ENCODE peak calls at places on chromosomes 2 and 18, in six cellular contexts. M is NCI-H226, C is breast epithelium, O is activated T-cell treated with anti-CD3 and anti-CD28 coated beads for 1 hour, P is CMK, S is cerebellar cortex. I is an unnamed sample.

GRCh38 chr2:56227811-56228210 is 44.0 kb downstream of the CCDC85A start:
- DNase-seq in S (no peak), P (no peak), M (no peak), O (no peak), C (no peak), I (no peak)

GRCh38 chr2:8103085-8103708 is 578.7 kb upstream of the ID2 start:
- DNase-seq in C (no peak), O (no peak), P (no peak), M (no peak), S (no peak), I (no peak)

GRCh38 chr2:190407246-190407661 is 901 bp upstream of the MFSD6 start:
- DNase-seq in M (no peak), P (no peak), C (no peak), O (no peak), S (peak), I (peak)

GRCh38 chr2:18440141-18440605 is 120.3 kb downstream of the RDH14 start:
- DNase-seq in M (peak), P (no peak), O (no peak), C (no peak), S (no peak), I (no peak)

GRCh38 chr2:53994735-53995538 is 24.1 kb upstream of the PSME4 start:
- DNase-seq in M (no peak), P (peak), C (no peak), S (no peak), O (no peak), I (no peak)

GRCh38 chr2:157302492-157303099 is 23.0 kb downstream of the ERMN start:
- DNase-seq in P (no peak), C (no peak), S (peak), M (peak), O (no peak), I (peak)

GRCh38 chr18:37334494-37335125 is 231.0 kb downstream of the CELF4 start:
- DNase-seq in P (no peak), O (no peak), S (no peak), C (no peak), M (no peak), I (no peak)

GRCh38 chr2:143732931-143733330 is 603.7 kb downstream of the ARHGAP15 start:
- DNase-seq in O (no peak), S (peak), M (no peak), C (no peak), P (no peak), I (peak)

GRCh38 chr2:10527585-10527984 is 79.5 kb upstream of the ODC1 start:
- DNase-seq in O (no peak), C (no peak), P (no peak), S (no peak), M (no peak), I (no peak)

GRCh38 chr2:223050900-223051299 is 1.1 kb upstream of the KCNE4 start:
- DNase-seq in O (no peak), M (no peak), P (no peak), S (no peak), C (no peak), I (no peak)

GRCh38 chr2:98445708-98446577 is 1.3 kb downstream of the INPP4A start:
- DNase-seq in S (peak), O (no peak), C (no peak), M (no peak), P (no peak), I (peak)

GRCh38 chr2:24638568-24638967 is 147.5 kb downstream of the NCOA1 start:
- DNase-seq in O (no peak), S (no peak), P (no peak), C (no peak), M (no peak), I (no peak)

GRCh38 chr2:30334738-30335426 is 103.5 kb downstream of the LBH start:
- DNase-seq in C (no peak), S (no peak), O (no peak), P (no peak), M (no peak), I (no peak)

GRCh38 chr2:2117923-2118322 is 213.2 kb downstream of the MYT1L start:
- DNase-seq in M (no peak), C (no peak), P (no peak), O (no peak), S (no peak), I (no peak)

GRCh38 chr2:102717308-102718018 is 44.4 kb upstream of the TMEM182 start:
- DNase-seq in M (no peak), C (no peak), P (no peak), O (no peak), S (no peak), I (no peak)

GRCh38 chr2:8677646-8678592 is 3.9 kb upstream of the ID2 start:
- DNase-seq in C (peak), S (peak), M (peak), O (no peak), P (peak), I (peak)

GRCh38 chr2:171319164-171319810 is 114.5 kb downstream of the METTL8 start:
- DNase-seq in P (no peak), S (peak), C (no peak), O (peak), M (no peak), I (peak)

GRCh38 chr2:101306410-101306809 is 2.1 kb downstream of the RNF149 start:
- DNase-seq in M (peak), O (no peak), C (no peak), S (no peak), P (no peak), I (no peak)

GRCh38 chr2:190682168-190682567 is 33.3 kb downstream of the NAB1 start:
- DNase-seq in O (no peak), C (no peak), S (no peak), P (no peak), M (peak), I (no peak)

GRCh38 chr2:98560256-98560771 is 48.0 kb downstream of the COA5 start:
- DNase-seq in O (no peak), M (peak), P (no peak), C (no peak), S (no peak), I (no peak)

GRCh38 chr2:235500761-235501662 is 7.2 kb downstream of the AGAP1 start:
- DNase-seq in P (no peak), O (no peak), C (no peak), S (no peak), M (peak), I (no peak)

GRCh38 chr2:143081616-143082015 is 47.6 kb upstream of the ARHGAP15 start:
- DNase-seq in C (no peak), M (no peak), P (no peak), S (no peak), O (no peak), I (no peak)